ENCODE peak calls at places on chromosomes 16 and 17, in five cellular contexts. K is NCI-H1436, A is tibial artery, Z is GM04503, D is COLO829. L is an unnamed sample.

GRCh38 chr16:53704445-53704813 is 473 bp downstream of the FTO start:
- DNase-seq in K (no peak), A (no peak), Z (no peak), D (no peak), L (peak; percentile 5)

GRCh38 chr17:51362818-51363598 is 102.7 kb downstream of the UTP18 start:
- DNase-seq in K (no peak), A (no peak), Z (no peak), D (no peak), L (no peak)

GRCh38 chr17:41942626-41943025 is 12.2 kb downstream of the ODAD4 start:
- DNase-seq in K (no peak), A (no peak), Z (no peak), D (no peak), L (no peak)

GRCh38 chr16:82943371-82943770 is 316.6 kb downstream of the CDH13 start:
- DNase-seq in K (no peak), A (no peak), Z (no peak), D (no peak), L (no peak)

GRCh38 chr16:273547-274421 is 2.0 kb downstream of the RGS11 start:
- DNase-seq in K (no peak), A (no peak), Z (no peak), D (no peak), L (no peak)

GRCh38 chr17:2690165-2691068 is 21.1 kb downstream of the CLUH start:
- DNase-seq in K (no peak), A (no peak), Z (no peak), D (no peak), L (no peak)

GRCh38 chr17:12605222-12605621 is 60.5 kb upstream of the MYOCD start:
- DNase-seq in K (no peak), A (no peak), Z (no peak), D (no peak), L (peak; percentile 81)

GRCh38 chr16:4435668-4436067 is 10.0 kb downstream of the DNAJA3 start:
- DNase-seq in K (no peak), A (no peak), Z (no peak), D (no peak), L (peak; percentile 16)

GRCh38 chr17:67421869-67422273 is 44.8 kb downstream of the PITPNC1 start:
- DNase-seq in K (no peak), A (no peak), Z (peak; percentile 92), D (peak; percentile 44), L (peak; percentile 93)

GRCh38 chr16:81885976-81886586 is 107.0 kb downstream of the PLCG2 start:
- DNase-seq in K (peak; percentile 11), A (no peak), Z (no peak), D (peak; percentile 35), L (peak; percentile 22)

GRCh38 chr16:54342001-54342776 is 55.6 kb upstream of the IRX3 start:
- DNase-seq in K (no peak), A (no peak), Z (no peak), D (no peak), L (no peak)

GRCh38 chr17:37388266-37388665 is 12.5 kb downstream of the C17orf78 start:
- DNase-seq in K (no peak), A (no peak), Z (no peak), D (no peak), L (peak; percentile 33)

GRCh38 chr16:8376430-8376829 is 213.9 kb downstream of the TMEM114 start:
- DNase-seq in K (no peak), A (no peak), Z (no peak), D (no peak), L (no peak)

GRCh38 chr16:3158014-3158497 is 23.2 kb downstream of the ZNF213 start:
- DNase-seq in K (no peak), A (no peak), Z (no peak), D (no peak), L (peak; percentile 48)

GRCh38 chr16:78530283-78530682 is 430.8 kb downstream of the WWOX start:
- DNase-seq in K (no peak), A (no peak), Z (no peak), D (no peak), L (no peak)

GRCh38 chr16:50665128-50665878 is 15.8 kb downstream of the SNX20 start:
- DNase-seq in K (peak; percentile 19), A (peak; percentile 88), Z (peak; percentile 21), D (peak; percentile 58), L (peak; percentile 75)

GRCh38 chr17:47687748-47688147 is 6.2 kb upstream of the TBKBP1 start:
- DNase-seq in K (no peak), A (no peak), Z (no peak), D (no peak), L (no peak)

GRCh38 chr16:57688987-57689771 is 5.4 kb upstream of the DRC7 start:
- DNase-seq in K (no peak), A (peak; percentile 20), Z (no peak), D (no peak), L (no peak)

GRCh38 chr17:19812407-19812806 is 55.3 kb downstream of the ULK2 start:
- DNase-seq in K (no peak), A (no peak), Z (no peak), D (no peak), L (no peak)

GRCh38 chr16:78786635-78787034 is 687.2 kb downstream of the WWOX start:
- DNase-seq in K (no peak), A (no peak), Z (no peak), D (no peak), L (no peak)

GRCh38 chr17:34025179-34025551 is 229.9 kb upstream of the CCL2 start:
- DNase-seq in K (no peak), A (no peak), Z (no peak), D (no peak), L (no peak)

GRCh38 chr17:8124350-8125195 is 667 bp upstream of the HES7 start:
- DNase-seq in K (no peak), A (no peak), Z (no peak), D (no peak), L (no peak)

GRCh38 chr17:41406205-41406604 is 8.8 kb upstream of the KRT31 start:
- DNase-seq in K (no peak), A (no peak), Z (no peak), D (no peak), L (no peak)

GRCh38 chr16:74748042-74748709 is 26.4 kb downstream of the FA2H start:
- DNase-seq in K (no peak), A (no peak), Z (no peak), D (no peak), L (no peak)

L was measured in astrocyte of the spinal cord.